ENCODE peak calls at places on chromosomes 4 and X, in ten cellular contexts. One of them, this sample, is unnamed.

GRCh38 chr4:44638091-44638490 is 13.3 kb downstream of the YIPF7 start:
- DNase-seq in esophagus squamous epithelium: no peak
- DNase-seq in GM23338: no peak
- DNase-seq in OCI-LY7: no peak
- DNase-seq in A673: no peak
- DNase-seq in aorta: no peak
- DNase-seq in small intestine: no peak
- DNase-seq in epithelial cell of esophagus: peak
- DNase-seq in fibroblast of lung: no peak
- DNase-seq in stomach: no peak
- DNase-seq in this sample: no peak

GRCh38 chr4:8922481-8922880 is 50.8 kb upstream of the HMX1 start:
- DNase-seq in esophagus squamous epithelium: no peak
- DNase-seq in GM23338: no peak
- DNase-seq in OCI-LY7: no peak
- DNase-seq in A673: no peak
- DNase-seq in aorta: peak
- DNase-seq in small intestine: no peak
- DNase-seq in epithelial cell of esophagus: no peak
- DNase-seq in fibroblast of lung: no peak
- DNase-seq in stomach: peak
- DNase-seq in this sample: no peak

GRCh38 chr4:53313510-53313909 is 52.4 kb downstream of the SCFD2 start:
- DNase-seq in esophagus squamous epithelium: no peak
- DNase-seq in GM23338: peak
- DNase-seq in OCI-LY7: peak
- DNase-seq in A673: peak
- DNase-seq in aorta: no peak
- DNase-seq in small intestine: peak
- DNase-seq in epithelial cell of esophagus: peak
- DNase-seq in fibroblast of lung: peak
- DNase-seq in stomach: no peak
- DNase-seq in this sample: no peak

GRCh38 chr4:971670-972500 is 1.5 kb downstream of the DGKQ start:
- DNase-seq in esophagus squamous epithelium: no peak
- DNase-seq in GM23338: no peak
- DNase-seq in OCI-LY7: no peak
- DNase-seq in A673: no peak
- DNase-seq in aorta: no peak
- DNase-seq in small intestine: peak
- DNase-seq in epithelial cell of esophagus: no peak
- DNase-seq in fibroblast of lung: no peak
- DNase-seq in stomach: no peak
- DNase-seq in this sample: no peak

GRCh38 chrX:104270916-104271512 is 16.3 kb upstream of the ESX1 start:
- DNase-seq in esophagus squamous epithelium: no peak
- DNase-seq in GM23338: peak
- DNase-seq in OCI-LY7: peak
- DNase-seq in A673: peak
- DNase-seq in aorta: no peak
- DNase-seq in small intestine: peak
- DNase-seq in epithelial cell of esophagus: peak
- DNase-seq in fibroblast of lung: peak
- DNase-seq in stomach: no peak
- DNase-seq in this sample: peak

GRCh38 chr4:84596826-84597225 is 13.9 kb downstream of the CDS1 start:
- DNase-seq in esophagus squamous epithelium: no peak
- DNase-seq in GM23338: peak
- DNase-seq in OCI-LY7: no peak
- DNase-seq in A673: no peak
- DNase-seq in aorta: no peak
- DNase-seq in small intestine: peak
- DNase-seq in epithelial cell of esophagus: peak
- DNase-seq in fibroblast of lung: no peak
- DNase-seq in stomach: no peak
- DNase-seq in this sample: no peak

GRCh38 chrX:1178580-1179057 is 33.8 kb downstream of the CRLF2 start:
- DNase-seq in esophagus squamous epithelium: no peak
- DNase-seq in GM23338: peak
- DNase-seq in OCI-LY7: no peak
- DNase-seq in A673: peak
- DNase-seq in aorta: no peak
- DNase-seq in small intestine: no peak
- DNase-seq in epithelial cell of esophagus: peak
- DNase-seq in fibroblast of lung: no peak
- DNase-seq in stomach: no peak
- DNase-seq in this sample: no peak

GRCh38 chr4:159308571-159309340 is 205.9 kb downstream of the RAPGEF2 start:
- DNase-seq in esophagus squamous epithelium: no peak
- DNase-seq in GM23338: peak
- DNase-seq in OCI-LY7: no peak
- DNase-seq in A673: peak
- DNase-seq in aorta: no peak
- DNase-seq in small intestine: no peak
- DNase-seq in epithelial cell of esophagus: peak
- DNase-seq in fibroblast of lung: no peak
- DNase-seq in stomach: no peak
- DNase-seq in this sample: no peak

GRCh38 chr4:41189076-41189475 is 25.3 kb downstream of the APBB2 start:
- DNase-seq in esophagus squamous epithelium: no peak
- DNase-seq in GM23338: no peak
- DNase-seq in OCI-LY7: no peak
- DNase-seq in A673: no peak
- DNase-seq in aorta: no peak
- DNase-seq in small intestine: no peak
- DNase-seq in epithelial cell of esophagus: no peak
- DNase-seq in fibroblast of lung: no peak
- DNase-seq in stomach: no peak
- DNase-seq in this sample: no peak

GRCh38 chrX:78960888-78961287 is 15.7 kb downstream of the P2RY10 start:
- DNase-seq in esophagus squamous epithelium: no peak
- DNase-seq in GM23338: no peak
- DNase-seq in OCI-LY7: no peak
- DNase-seq in A673: no peak
- DNase-seq in aorta: no peak
- DNase-seq in small intestine: no peak
- DNase-seq in epithelial cell of esophagus: no peak
- DNase-seq in fibroblast of lung: no peak
- DNase-seq in stomach: no peak
- DNase-seq in this sample: no peak

GRCh38 chr4:148834804-148835598 is 392.8 kb upstream of the NR3C2 start:
- DNase-seq in esophagus squamous epithelium: no peak
- DNase-seq in GM23338: peak
- DNase-seq in OCI-LY7: peak
- DNase-seq in A673: peak
- DNase-seq in aorta: no peak
- DNase-seq in small intestine: no peak
- DNase-seq in epithelial cell of esophagus: peak
- DNase-seq in fibroblast of lung: peak
- DNase-seq in stomach: no peak
- DNase-seq in this sample: no peak

GRCh38 chr4:25172964-25173917 is 13.0 kb upstream of the SEPSECS start:
- DNase-seq in esophagus squamous epithelium: no peak
- DNase-seq in GM23338: no peak
- DNase-seq in OCI-LY7: no peak
- DNase-seq in A673: peak
- DNase-seq in aorta: no peak
- DNase-seq in small intestine: no peak
- DNase-seq in epithelial cell of esophagus: peak
- DNase-seq in fibroblast of lung: peak
- DNase-seq in stomach: no peak
- DNase-seq in this sample: no peak

GRCh38 chr4:3766791-3767561 is 791 bp downstream of the ADRA2C start:
- DNase-seq in esophagus squamous epithelium: no peak
- DNase-seq in GM23338: peak
- DNase-seq in OCI-LY7: no peak
- DNase-seq in A673: peak
- DNase-seq in aorta: peak
- DNase-seq in small intestine: no peak
- DNase-seq in epithelial cell of esophagus: peak
- DNase-seq in fibroblast of lung: no peak
- DNase-seq in stomach: no peak
- DNase-seq in this sample: no peak

GRCh38 chrX:39762266-39762841 is 335.4 kb downstream of the BCOR start:
- DNase-seq in esophagus squamous epithelium: no peak
- DNase-seq in GM23338: no peak
- DNase-seq in OCI-LY7: no peak
- DNase-seq in A673: no peak
- DNase-seq in aorta: no peak
- DNase-seq in small intestine: no peak
- DNase-seq in epithelial cell of esophagus: peak
- DNase-seq in fibroblast of lung: peak
- DNase-seq in stomach: no peak
- DNase-seq in this sample: no peak

GRCh38 chrX:40127052-40127451 is 29.3 kb upstream of the BCOR start:
- DNase-seq in esophagus squamous epithelium: no peak
- DNase-seq in GM23338: no peak
- DNase-seq in OCI-LY7: peak
- DNase-seq in A673: no peak
- DNase-seq in aorta: no peak
- DNase-seq in small intestine: no peak
- DNase-seq in epithelial cell of esophagus: no peak
- DNase-seq in fibroblast of lung: no peak
- DNase-seq in stomach: no peak
- DNase-seq in this sample: no peak

GRCh38 chrX:77505227-77505626 is 58.0 kb downstream of the FGF16 start:
- DNase-seq in esophagus squamous epithelium: no peak
- DNase-seq in GM23338: no peak
- DNase-seq in OCI-LY7: peak
- DNase-seq in A673: peak
- DNase-seq in aorta: no peak
- DNase-seq in small intestine: no peak
- DNase-seq in epithelial cell of esophagus: peak
- DNase-seq in fibroblast of lung: peak
- DNase-seq in stomach: no peak
- DNase-seq in this sample: no peak

GRCh38 chrX:149469406-149469805 is 35.7 kb downstream of the IDS start:
- DNase-seq in esophagus squamous epithelium: no peak
- DNase-seq in GM23338: no peak
- DNase-seq in OCI-LY7: no peak
- DNase-seq in A673: no peak
- DNase-seq in aorta: no peak
- DNase-seq in small intestine: no peak
- DNase-seq in epithelial cell of esophagus: no peak
- DNase-seq in fibroblast of lung: no peak
- DNase-seq in stomach: no peak
- DNase-seq in this sample: no peak

GRCh38 chr4:1354136-1354982 is 7.4 kb downstream of the UVSSA start:
- DNase-seq in esophagus squamous epithelium: no peak
- DNase-seq in GM23338: peak
- DNase-seq in OCI-LY7: no peak
- DNase-seq in A673: no peak
- DNase-seq in aorta: no peak
- DNase-seq in small intestine: no peak
- DNase-seq in epithelial cell of esophagus: no peak
- DNase-seq in fibroblast of lung: no peak
- DNase-seq in stomach: no peak
- DNase-seq in this sample: no peak

GRCh38 chr4:145523117-145523516 is 41.5 kb downstream of the SMAD1 start:
- DNase-seq in esophagus squamous epithelium: no peak
- DNase-seq in GM23338: no peak
- DNase-seq in OCI-LY7: peak
- DNase-seq in A673: no peak
- DNase-seq in aorta: no peak
- DNase-seq in small intestine: no peak
- DNase-seq in epithelial cell of esophagus: peak
- DNase-seq in fibroblast of lung: peak
- DNase-seq in stomach: no peak
- DNase-seq in this sample: no peak
- H3K4me3 ChIP-seq in esophagus squamous epithelium: no peak
- H3K4me3 ChIP-seq in GM23338: no peak
- H3K4me3 ChIP-seq in OCI-LY7: no peak
- H3K4me3 ChIP-seq in A673: no peak
- H3K4me3 ChIP-seq in aorta: no peak
- H3K4me3 ChIP-seq in small intestine: no peak
- H3K4me3 ChIP-seq in epithelial cell of esophagus: no peak
- H3K4me3 ChIP-seq in fibroblast of lung: no peak
- H3K4me3 ChIP-seq in stomach: no peak
- H3K4me3 ChIP-seq in this sample: no peak

GRCh38 chr4:180059216-180059881 is 2183.9 kb upstream of the TENM3 start:
- DNase-seq in esophagus squamous epithelium: no peak
- DNase-seq in GM23338: peak
- DNase-seq in OCI-LY7: no peak
- DNase-seq in A673: peak
- DNase-seq in aorta: peak
- DNase-seq in small intestine: peak
- DNase-seq in epithelial cell of esophagus: no peak
- DNase-seq in fibroblast of lung: peak
- DNase-seq in stomach: no peak
- DNase-seq in this sample: no peak
- H3K4me3 ChIP-seq in esophagus squamous epithelium: peak
- H3K4me3 ChIP-seq in GM23338: peak
- H3K4me3 ChIP-seq in OCI-LY7: no peak
- H3K4me3 ChIP-seq in A673: peak
- H3K4me3 ChIP-seq in aorta: peak
- H3K4me3 ChIP-seq in small intestine: peak
- H3K4me3 ChIP-seq in epithelial cell of esophagus: peak
- H3K4me3 ChIP-seq in fibroblast of lung: peak
- H3K4me3 ChIP-seq in stomach: peak
- H3K4me3 ChIP-seq in this sample: peak

DNA sequence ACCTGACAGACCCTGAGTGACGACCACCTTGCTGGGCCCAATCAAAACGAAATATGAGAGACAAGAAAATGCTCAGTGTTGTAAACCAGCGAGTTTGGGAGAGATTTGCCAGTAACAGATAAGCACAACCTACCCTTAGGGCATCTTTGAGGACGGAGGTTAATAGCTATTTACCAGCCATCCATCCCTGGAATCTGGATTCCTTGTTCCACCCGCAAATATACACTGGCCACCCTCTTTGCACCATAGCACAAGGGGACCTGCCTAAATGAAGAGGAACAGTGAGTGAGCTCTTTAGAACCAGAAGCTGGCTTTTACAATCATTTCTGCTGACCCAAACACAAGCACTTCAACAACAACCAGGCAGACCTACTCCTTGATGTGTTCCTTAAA is 725 bp downstream of the MPP1 start:
- DNase-seq in esophagus squamous epithelium: no peak
- DNase-seq in GM23338: no peak
- DNase-seq in OCI-LY7: no peak
- DNase-seq in A673: no peak
- DNase-seq in aorta: no peak
- DNase-seq in small intestine: no peak
- DNase-seq in epithelial cell of esophagus: no peak
- DNase-seq in fibroblast of lung: no peak
- DNase-seq in stomach: no peak
- DNase-seq in this sample: no peak
- H3K4me3 ChIP-seq in esophagus squamous epithelium: peak
- H3K4me3 ChIP-seq in GM23338: peak
- H3K4me3 ChIP-seq in OCI-LY7: peak
- H3K4me3 ChIP-seq in A673: peak
- H3K4me3 ChIP-seq in aorta: peak
- H3K4me3 ChIP-seq in small intestine: peak
- H3K4me3 ChIP-seq in epithelial cell of esophagus: peak
- H3K4me3 ChIP-seq in fibroblast of lung: peak
- H3K4me3 ChIP-seq in stomach: peak
- H3K4me3 ChIP-seq in this sample: peak

DNA sequence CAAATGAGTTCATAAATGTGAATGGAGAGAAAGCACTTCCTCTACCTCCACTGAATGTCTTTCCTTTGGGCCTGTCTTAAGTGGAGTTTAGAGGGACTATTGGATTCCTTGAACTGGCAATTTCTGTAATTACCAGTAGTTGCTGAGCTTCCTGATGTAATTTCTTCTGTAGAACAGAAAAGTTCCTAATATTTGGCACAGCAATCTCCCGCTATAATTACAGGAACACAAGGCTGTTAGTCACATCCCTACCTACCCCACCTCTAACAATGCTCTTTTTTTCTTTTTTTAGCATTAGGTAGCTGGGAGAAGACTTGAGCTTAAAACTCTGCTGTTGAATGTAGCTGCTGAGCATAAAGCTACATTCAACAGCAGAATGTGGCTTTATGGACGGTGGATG is 24.8 kb upstream of the RBPJ start:
- DNase-seq in esophagus squamous epithelium: no peak
- DNase-seq in GM23338: no peak
- DNase-seq in OCI-LY7: no peak
- DNase-seq in A673: no peak
- DNase-seq in aorta: no peak
- DNase-seq in small intestine: no peak
- DNase-seq in epithelial cell of esophagus: no peak
- DNase-seq in fibroblast of lung: no peak
- DNase-seq in stomach: no peak
- DNase-seq in this sample: no peak
- H3K4me3 ChIP-seq in esophagus squamous epithelium: no peak
- H3K4me3 ChIP-seq in GM23338: no peak
- H3K4me3 ChIP-seq in OCI-LY7: no peak
- H3K4me3 ChIP-seq in A673: no peak
- H3K4me3 ChIP-seq in aorta: no peak
- H3K4me3 ChIP-seq in small intestine: no peak
- H3K4me3 ChIP-seq in epithelial cell of esophagus: no peak
- H3K4me3 ChIP-seq in fibroblast of lung: no peak
- H3K4me3 ChIP-seq in stomach: no peak
- H3K4me3 ChIP-seq in this sample: no peak

This sample was measured in left ventricle myocardium inferior.